ENCODE peak calls at places on chromosomes 3 and 15, in four cellular contexts. One of them, this sample, is unnamed. For H3K9me3, the result is how much of the 10 kb centered on the place peaks cover.

GRCh38 chr3:12471228-12471627 is 13.1 kb upstream of the TSEN2 start:
- DNase-seq in H1: no peak
- DNase-seq in K562: no peak
- DNase-seq in HepG2: peak
- DNase-seq in this sample: peak

GRCh38 chr15:84985158-84985557 is 3.5 kb downstream of the PDE8A start:
- DNase-seq in H1: no peak
- DNase-seq in K562: no peak
- DNase-seq in HepG2: no peak
- DNase-seq in this sample: no peak

GRCh38 chr3:173006006-173006405 is 135.0 kb downstream of the SPATA16 start:
- DNase-seq in H1: no peak
- DNase-seq in K562: no peak
- DNase-seq in HepG2: no peak
- DNase-seq in this sample: no peak

GRCh38 chr15:45660231-45660979 is 25.6 kb downstream of the SQOR start:
- DNase-seq in H1: no peak
- DNase-seq in K562: peak
- DNase-seq in HepG2: no peak
- DNase-seq in this sample: no peak

GRCh38 chr15:96273317-96274086 is 57.0 kb upstream of the NR2F2 start:
- DNase-seq in H1: no peak
- DNase-seq in K562: peak
- DNase-seq in HepG2: no peak
- DNase-seq in this sample: peak

GRCh38 chr15:91268510-91268909 is 168.5 kb downstream of the SV2B start:
- DNase-seq in H1: no peak
- DNase-seq in K562: peak
- DNase-seq in HepG2: no peak
- DNase-seq in this sample: peak

GRCh38 chr15:56099311-56099710 is 105.9 kb upstream of the NEDD4 start:
- DNase-seq in H1: no peak
- DNase-seq in K562: no peak
- DNase-seq in HepG2: no peak
- DNase-seq in this sample: no peak

GRCh38 chr3:69082805-69083204 is 1.9 kb upstream of the ARL6IP5 start:
- DNase-seq in H1: no peak
- DNase-seq in K562: no peak
- DNase-seq in HepG2: no peak
- DNase-seq in this sample: no peak

GRCh38 chr3:159724627-159725026 is 264.0 kb upstream of the IL12A start:
- DNase-seq in H1: no peak
- DNase-seq in K562: no peak
- DNase-seq in HepG2: no peak
- DNase-seq in this sample: no peak

GRCh38 chr15:89112341-89112971 is 24.2 kb downstream of the ABHD2 start:
- DNase-seq in H1: no peak
- DNase-seq in K562: no peak
- DNase-seq in HepG2: peak
- DNase-seq in this sample: peak

GRCh38 chr3:22474706-22475470 is 723.9 kb upstream of the ZNF385D start:
- DNase-seq in H1: no peak
- DNase-seq in K562: no peak
- DNase-seq in HepG2: no peak
- DNase-seq in this sample: no peak

GRCh38 chr15:65611888-65612615 is 1.1 kb upstream of the INTS14 start:
- DNase-seq in H1: no peak
- DNase-seq in K562: no peak
- DNase-seq in HepG2: peak
- DNase-seq in this sample: no peak

DNA sequence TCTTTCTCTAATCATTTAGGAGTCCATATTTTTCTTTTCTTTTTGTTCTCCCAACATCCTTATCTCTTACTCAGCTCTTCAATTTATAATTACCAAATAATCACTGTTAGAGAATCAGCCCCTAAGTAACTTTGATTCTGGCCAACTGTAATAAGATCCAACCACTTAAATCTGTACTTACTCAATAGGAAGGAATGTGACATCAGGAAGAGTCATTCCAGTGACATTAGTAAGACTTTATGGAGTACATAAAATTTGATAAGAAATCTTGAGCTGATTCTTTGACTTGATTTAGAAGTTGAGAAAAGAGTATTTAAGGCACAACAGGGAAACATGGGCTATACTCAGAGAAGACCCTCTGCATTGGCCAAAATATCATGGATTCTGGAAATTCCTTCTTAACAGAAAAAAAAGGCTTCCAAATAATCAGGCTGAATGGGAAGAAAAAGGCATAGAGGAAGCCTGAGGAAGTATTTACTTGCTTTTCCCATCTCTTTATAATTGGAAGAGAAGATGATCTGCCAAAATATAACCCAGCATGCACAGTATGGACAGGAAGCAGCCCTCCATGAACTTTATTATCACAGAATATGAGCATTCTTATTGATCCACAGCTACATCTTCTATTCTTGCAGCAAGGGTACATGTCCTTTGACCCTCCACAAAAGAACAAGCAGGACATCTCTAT is 289.7 kb upstream of the TPRG1 start:
- DNase-seq in H1: no peak
- DNase-seq in K562: no peak
- DNase-seq in HepG2: peak
- DNase-seq in this sample: peak
- TF ChIP-seq FOSL1 in H1: no peak
- TF ChIP-seq FOSL1 in K562: no peak
- TF ChIP-seq FOSL1 in HepG2: no peak
- TF ChIP-seq FOSL1 in this sample: peak

DNA sequence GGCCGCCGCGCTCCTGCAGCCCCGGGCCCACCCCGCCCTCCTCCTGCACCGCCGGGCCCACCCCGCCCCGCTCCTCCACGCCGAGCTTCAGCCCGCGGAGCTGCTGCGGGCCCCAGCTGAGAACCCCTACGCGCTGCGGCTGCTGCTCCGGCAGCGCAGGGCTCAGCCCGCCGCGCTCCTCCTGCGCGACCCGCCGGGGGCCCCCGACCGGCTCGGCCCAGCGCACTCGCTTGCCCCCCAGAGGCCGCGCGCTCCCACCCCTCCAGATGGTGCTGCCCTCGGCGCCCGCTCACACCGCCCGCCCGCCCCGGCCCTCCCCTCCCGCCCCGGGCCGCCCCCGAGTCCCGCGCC is 918 bp upstream of the TNK2 start:
- DNase-seq in H1: no peak
- DNase-seq in K562: no peak
- DNase-seq in HepG2: no peak
- DNase-seq in this sample: no peak
- H2AFZ ChIP-seq in H1: no peak
- H2AFZ ChIP-seq in K562: no peak
- H2AFZ ChIP-seq in HepG2: no peak
- H2AFZ ChIP-seq in this sample: no peak

DNA sequence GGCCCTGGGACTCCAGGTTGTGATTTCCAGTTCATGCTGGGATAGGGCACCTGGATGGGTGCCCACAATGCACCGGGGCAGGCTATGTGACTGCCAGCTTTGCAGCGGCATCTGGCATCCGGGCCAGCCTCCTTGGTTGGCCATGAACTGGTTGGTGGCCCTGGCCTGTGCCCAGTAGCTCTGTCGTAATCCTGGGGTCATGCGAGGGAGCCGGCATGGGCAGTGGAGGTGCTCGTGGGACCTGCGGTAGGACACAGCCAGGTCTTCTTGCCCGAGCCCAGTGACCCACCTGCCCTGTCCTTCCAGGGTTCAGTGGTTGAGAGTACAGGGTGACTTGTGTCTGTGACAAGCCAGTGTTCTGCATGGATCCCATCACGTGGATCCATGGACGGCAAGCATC is 237.9 kb downstream of the SNRPN start:
- DNase-seq in H1: no peak
- DNase-seq in K562: no peak
- DNase-seq in HepG2: no peak
- DNase-seq in this sample: no peak
- H3K9me3 ChIP-seq in H1: half or more
- H3K9me3 ChIP-seq in K562: under half
- H3K9me3 ChIP-seq in HepG2: half or more
- H3K9me3 ChIP-seq in this sample: under half

GRCh38 chr3:104669083-104669482 is 697.6 kb upstream of the ALCAM start:
- DNase-seq in H1: no peak
- DNase-seq in K562: no peak
- DNase-seq in HepG2: no peak
- DNase-seq in this sample: no peak
- TF ChIP-seq FOSL1 in H1: no peak
- TF ChIP-seq FOSL1 in K562: no peak
- TF ChIP-seq FOSL1 in HepG2: no peak
- TF ChIP-seq FOSL1 in this sample: no peak

This sample was measured in HCT116.